ENCODE peak calls at places on chromosomes 6 and 20, in six cellular contexts. M, R, Y, W, S and F are unnamed samples. For H3K4me1, the result is how much of the 10 kb centered on the place peaks cover.

GRCh38 chr6:17156112-17156921 is 54.5 kb downstream of the STMND1 start:
- DNase-seq in M (peak), R (peak), Y (peak), W (no peak), S (no peak), F (peak)

GRCh38 chr6:45327956-45328522 is at the start of gene RUNX2:
- DNase-seq in M (no peak), R (no peak), Y (no peak), W (no peak), S (no peak), F (peak)

GRCh38 chr6:105459049-105459448 is 56.2 kb upstream of the PREP start:
- DNase-seq in M (no peak), R (no peak), Y (no peak), W (no peak), S (no peak), F (peak)

GRCh38 chr6:16086970-16087369 is 41.9 kb upstream of the MYLIP start:
- DNase-seq in M (no peak), R (no peak), Y (no peak), W (no peak), S (no peak), F (no peak)

GRCh38 chr6:83853178-83853967 is at the start of gene RIPPLY2:
- DNase-seq in M (no peak), R (no peak), Y (peak), W (peak), S (peak), F (peak)

GRCh38 chr6:52984247-52984646 is 10.8 kb downstream of the GSTA4 start:
- DNase-seq in M (peak), R (no peak), Y (no peak), W (no peak), S (no peak), F (no peak)

GRCh38 chr6:111738631-111739030 is 133.0 kb upstream of the TRAF3IP2 start:
- DNase-seq in M (no peak), R (no peak), Y (no peak), W (no peak), S (no peak), F (no peak)

GRCh38 chr6:152587473-152587872 is 49.7 kb downstream of the SYNE1 start:
- DNase-seq in M (no peak), R (no peak), Y (no peak), W (no peak), S (no peak), F (no peak)

GRCh38 chr20:14193885-14194284 is 143.5 kb downstream of the FLRT3 start:
- DNase-seq in M (no peak), R (no peak), Y (peak), W (no peak), S (no peak), F (no peak)

GRCh38 chr20:57610261-57610952 is 9.8 kb downstream of the ZBP1 start:
- DNase-seq in M (no peak), R (no peak), Y (no peak), W (peak), S (no peak), F (no peak)

GRCh38 chr6:159693894-159694545 is 979 bp upstream of the SOD2 start:
- DNase-seq in M (no peak), R (peak), Y (no peak), W (no peak), S (no peak), F (peak)

GRCh38 chr6:113842165-113842564 is 15.0 kb upstream of the MARCKS start:
- DNase-seq in M (peak), R (no peak), Y (no peak), W (no peak), S (no peak), F (no peak)

GRCh38 chr6:48206091-48206490 is 95.1 kb upstream of the PTCHD4 start:
- DNase-seq in M (peak), R (no peak), Y (no peak), W (no peak), S (no peak), F (no peak)

GRCh38 chr20:528923-529594 is 14.5 kb downstream of the CSNK2A1 start:
- DNase-seq in M (peak), R (no peak), Y (no peak), W (no peak), S (no peak), F (peak)

GRCh38 chr20:15916623-15917022 is 656.6 kb downstream of the KIF16B start:
- DNase-seq in M (peak), R (no peak), Y (no peak), W (no peak), S (no peak), F (no peak)

GRCh38 chr6:154113392-154113791 is 74.4 kb downstream of the OPRM1 start:
- DNase-seq in M (no peak), R (no peak), Y (no peak), W (no peak), S (no peak), F (peak)

GRCh38 chr6:168534265-168534664 is 93.3 kb downstream of the SMOC2 start:
- DNase-seq in M (no peak), R (no peak), Y (no peak), W (no peak), S (no peak), F (no peak)

GRCh38 chr20:478010-478948 is 15.9 kb upstream of the TBC1D20 start:
- DNase-seq in M (no peak), R (no peak), Y (no peak), W (no peak), S (no peak), F (no peak)

GRCh38 chr6:19757036-19757435 is 80.1 kb upstream of the ID4 start:
- DNase-seq in M (no peak), R (no peak), Y (no peak), W (no peak), S (no peak), F (peak)

GRCh38 chr6:84652356-84653026 is 111.9 kb downstream of the TBX18 start:
- DNase-seq in M (peak), R (no peak), Y (no peak), W (no peak), S (no peak), F (peak)

GRCh38 chr6:166543603-166544293 is 42.7 kb downstream of the RAMACL start:
- DNase-seq in M (no peak), R (no peak), Y (no peak), W (no peak), S (no peak), F (no peak)

GRCh38 chr20:37349517-37350491 is 3.9 kb downstream of the SRC start:
- DNase-seq in M (no peak), R (no peak), Y (no peak), W (peak), S (peak), F (no peak)

GRCh38 chr6:113092795-113093194 is 745.7 kb downstream of the RFPL4B start:
- DNase-seq in M (no peak), R (no peak), Y (no peak), W (no peak), S (no peak), F (no peak)

GRCh38 chr20:57390604-57391438 is at the start of gene RBM38:
- DNase-seq in M (no peak), R (peak), Y (peak), W (peak), S (peak), F (peak)

GRCh38 chr6:63671098-63671754 is 35.6 kb downstream of the PHF3 start:
- DNase-seq in M (no peak), R (no peak), Y (no peak), W (no peak), S (no peak), F (no peak)
- H3K4me1 ChIP-seq in M (under half), R (under half), Y (under half), W (under half), S (under half), F (under half)

DNA sequence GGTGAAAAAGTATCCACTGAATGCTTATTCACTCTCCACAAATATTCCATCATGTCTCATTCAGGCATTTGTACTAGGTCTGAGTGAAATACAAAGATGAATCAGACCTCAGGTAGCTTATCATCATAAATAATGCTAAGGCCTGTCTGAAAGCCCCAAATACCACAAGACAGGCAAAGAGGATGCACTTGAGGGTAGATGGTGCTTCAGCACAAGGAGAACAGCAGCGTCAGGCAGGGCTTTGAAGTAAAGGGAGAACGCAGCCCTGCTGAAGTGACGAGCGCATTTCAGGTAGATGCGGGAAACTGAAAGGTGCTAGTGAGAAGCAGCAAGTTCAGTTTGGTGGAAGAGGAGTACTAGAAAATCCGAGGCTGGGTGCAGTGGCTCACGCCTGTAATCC is 38.7 kb downstream of the MAP3K5 start:
- DNase-seq in M (no peak), R (no peak), Y (no peak), W (no peak), S (no peak), F (peak)
- H3K4me1 ChIP-seq in M (under half), R (half or more), Y (under half), W (under half), S (under half), F (under half)

GRCh38 chr6:118786696-118787453 is 107.1 kb upstream of the ASF1A start:
- DNase-seq in M (peak), R (no peak), Y (no peak), W (no peak), S (no peak), F (no peak)
- H3K4me1 ChIP-seq in M (under half), R (under half), Y (under half), W (under half), S (under half), F (under half)

DNA sequence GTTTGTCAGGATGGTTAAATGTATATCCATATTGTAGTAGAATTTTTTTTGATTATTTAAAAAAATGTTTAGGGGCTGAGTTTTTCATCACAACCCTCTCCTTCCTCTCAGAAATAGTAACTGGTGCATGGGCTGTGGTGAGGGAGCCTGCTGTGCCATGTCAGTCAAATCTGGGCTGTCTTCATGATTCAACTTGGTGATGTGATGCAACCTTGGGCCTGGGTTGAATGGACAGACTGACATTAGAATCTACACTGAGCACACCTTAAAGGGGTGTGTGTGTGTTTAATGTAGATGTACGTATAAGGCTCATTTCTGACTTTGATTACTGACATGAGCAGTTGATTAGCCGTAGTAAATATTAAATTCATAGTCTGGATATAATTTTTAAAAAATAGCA is 3.7 kb downstream of the TJAP1 start:
- DNase-seq in M (peak), R (no peak), Y (no peak), W (no peak), S (no peak), F (peak)
- H3K4me1 ChIP-seq in M (half or more), R (half or more), Y (under half), W (under half), S (under half), F (under half)